ENCODE peak calls at places on chromosomes 7 and 10, in five cellular contexts. L is HCT116, S is spleen, T is Panc1, D is H1. A is an unnamed sample.

GRCh38 chr7:140314571-140315480 is 83.5 kb downstream of the SLC37A3 start:
- DNase-seq in L (no peak), T (no peak), S (no peak), D (no peak), A (no peak)

GRCh38 chr10:48194830-48195229 is 79.7 kb downstream of the FRMPD2 start:
- DNase-seq in S (no peak), T (no peak), L (peak), D (no peak), A (no peak)

GRCh38 chr10:22958338-22958737 is 30.5 kb downstream of the ARMC3 start:
- DNase-seq in L (no peak), T (no peak), S (no peak), D (no peak), A (no peak)

GRCh38 chr10:87861566-87861952 is 1.8 kb downstream of the KLLN start:
- DNase-seq in T (no peak), D (no peak), L (no peak), S (peak), A (peak)

GRCh38 chr10:70906953-70907618 is 18.7 kb upstream of the PCBD1 start:
- DNase-seq in T (no peak), D (no peak), L (no peak), S (peak), A (peak)

GRCh38 chr10:17655567-17656146 is 11.7 kb downstream of the STAM start:
- DNase-seq in T (no peak), L (no peak), S (no peak), D (no peak), A (no peak)

GRCh38 chr7:83001362-83002040 is 161.2 kb downstream of the PCLO start:
- DNase-seq in D (no peak), L (no peak), S (no peak), T (no peak), A (no peak)

GRCh38 chr7:80699656-80700318 is 61.3 kb downstream of the CD36 start:
- DNase-seq in S (no peak), L (no peak), D (no peak), T (no peak), A (no peak)

GRCh38 chr10:1132584-1132983 is 76.4 kb downstream of the WDR37 start:
- DNase-seq in D (no peak), T (no peak), L (no peak), S (no peak), A (no peak)

GRCh38 chr10:95403690-95404459 is 113.1 kb upstream of the PDLIM1 start:
- DNase-seq in T (no peak), D (no peak), L (no peak), S (no peak), A (peak)

GRCh38 chr10:47278720-47279119 is 21.3 kb upstream of the GDF10 start:
- DNase-seq in S (no peak), L (no peak), D (no peak), T (no peak), A (no peak)

GRCh38 chr10:103480521-103480920 is 1.5 kb upstream of the CALHM3 start:
- DNase-seq in L (no peak), S (no peak), D (no peak), T (no peak), A (no peak)

GRCh38 chr7:69670701-69671100 is 72.4 kb downstream of the AUTS2 start:
- DNase-seq in T (no peak), L (no peak), D (no peak), S (no peak), A (no peak)

GRCh38 chr10:77430530-77430929 is 207.1 kb downstream of the KCNMA1 start:
- DNase-seq in L (no peak), T (no peak), D (no peak), S (no peak), A (no peak)

GRCh38 chr10:71131508-71132088 is 80.8 kb upstream of the UNC5B start:
- DNase-seq in L (no peak), T (no peak), D (no peak), S (no peak), A (no peak)

GRCh38 chr7:83271212-83272099 is 108.8 kb upstream of the PCLO start:
- DNase-seq in D (no peak), T (peak), L (peak), S (no peak), A (no peak)

GRCh38 chr10:16828731-16829175 is 11.5 kb upstream of the RSU1 start:
- DNase-seq in D (no peak), L (no peak), S (no peak), T (no peak), A (no peak)

GRCh38 chr7:93310346-93310745 is 78.2 kb downstream of the VPS50 start:
- DNase-seq in T (no peak), D (no peak), L (no peak), S (no peak), A (no peak)

GRCh38 chr10:27998178-27998953 is 513 bp downstream of the ODAD2 start:
- DNase-seq in L (no peak), D (no peak), S (peak), T (no peak), A (no peak)

GRCh38 chr7:64541438-64542359 is 21.2 kb downstream of the ZNF680 start:
- DNase-seq in D (no peak), T (no peak), L (peak), S (no peak), A (no peak)

GRCh38 chr10:25082276-25083204 is 66.1 kb downstream of the THNSL1 start:
- DNase-seq in L (no peak), D (no peak), S (no peak), T (no peak), A (no peak)

GRCh38 chr7:100632951-100633717 is 8.2 kb downstream of the TFR2 start:
- DNase-seq in T (no peak), S (peak), D (no peak), L (no peak), A (no peak)

GRCh38 chr7:106190589-106191330 is 78.6 kb upstream of the SYPL1 start:
- DNase-seq in L (no peak), S (no peak), D (no peak), T (no peak), A (no peak)

GRCh38 chr7:134885967-134886352 is 100.3 kb upstream of the AGBL3 start:
- DNase-seq in T (no peak), L (no peak), D (no peak), S (no peak), A (no peak)

GRCh38 chr7:121608785-121609184 is 212.7 kb upstream of the FAM3C start:
- DNase-seq in T (no peak), L (no peak), D (no peak), S (no peak), A (no peak)

GRCh38 chr7:51209426-51209825 is 107.2 kb downstream of the COBL start:
- DNase-seq in T (no peak), D (no peak), S (no peak), L (no peak), A (no peak)

GRCh38 chr10:120221873-120222485 is 235.0 kb upstream of the PLPP4 start:
- DNase-seq in D (peak), L (peak), S (no peak), T (peak), A (no peak)

GRCh38 chr10:127470911-127471310 is 78.2 kb upstream of the NPS start:
- DNase-seq in L (no peak), T (no peak), S (no peak), D (no peak), A (no peak)

GRCh38 chr10:88687853-88688467 is 18.1 kb upstream of the LIPK start:
- DNase-seq in D (no peak), T (no peak), L (peak), S (no peak), A (no peak)

GRCh38 chr7:14836571-14837189 is 65.9 kb downstream of the DGKB start:
- DNase-seq in S (no peak), T (peak), L (peak), D (peak), A (no peak)

GRCh38 chr10:88245974-88246511 is 337.1 kb downstream of the RNLS start:
- DNase-seq in L (no peak), T (no peak), S (no peak), D (no peak), A (no peak)

GRCh38 chr10:12703813-12704212 is 297.7 kb downstream of the CCDC3 start:
- DNase-seq in T (no peak), S (no peak), L (no peak), D (no peak), A (no peak)

GRCh38 chr10:6200588-6201510 is 1.9 kb upstream of the PFKFB3 start:
- DNase-seq in D (no peak), S (peak), L (no peak), T (no peak), A (no peak)
- H3K4me3 ChIP-seq in D (peak), S (peak), L (no peak), T (peak), A (peak)

DNA sequence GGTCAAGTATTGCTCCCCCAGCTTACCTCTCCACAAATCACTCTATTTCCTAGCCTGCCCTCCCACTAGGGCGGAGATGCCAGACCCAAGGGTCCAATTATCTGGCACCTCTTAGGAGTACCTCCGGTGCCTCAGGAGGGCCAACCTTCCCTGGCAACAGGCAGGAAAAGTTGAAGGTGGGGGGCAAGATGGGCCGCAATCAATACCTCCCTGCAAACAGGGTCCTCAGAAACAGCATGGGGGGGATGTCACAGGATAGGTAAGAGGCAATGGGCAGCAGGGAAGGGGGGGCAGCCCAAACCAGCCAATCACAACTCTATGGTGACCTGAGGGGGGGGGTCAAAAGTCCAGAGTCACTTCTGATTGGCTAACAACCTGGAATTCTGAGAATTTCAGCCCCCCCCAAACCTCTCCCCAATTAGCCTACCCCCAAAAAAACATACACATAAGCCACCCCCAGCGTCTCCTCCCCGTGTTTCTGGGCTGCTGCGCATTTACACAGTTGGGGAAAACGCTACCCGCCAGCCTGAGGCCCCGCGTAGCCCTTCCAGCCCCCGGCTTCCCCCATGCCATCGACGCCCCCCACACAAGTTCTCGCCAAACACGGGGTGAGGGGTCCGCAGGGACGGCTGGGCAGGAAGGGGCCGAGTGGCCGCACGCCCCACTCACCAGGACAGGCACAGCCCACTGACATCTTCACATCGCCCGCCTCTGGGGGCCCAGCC is 589 bp downstream of the LDB1 start:
- DNase-seq in S (peak), T (no peak), L (peak), D (no peak), A (peak)
- TF ChIP-seq POLR2AphosphoS5 in S (no peak), T (no peak), L (peak), D (no peak), A (no peak)

GRCh38 chr10:126198681-126199080 is 189.6 kb downstream of the ADAM12 start:
- DNase-seq in T (no peak), L (no peak), S (no peak), D (no peak), A (no peak)
- H3K4me3 ChIP-seq in T (no peak), L (no peak), S (no peak), D (no peak), A (no peak)

GRCh38 chr10:73088304-73088703 is 8.4 kb downstream of the P4HA1 start:
- DNase-seq in D (no peak), T (no peak), S (no peak), L (no peak), A (no peak)
- TF ChIP-seq POLR2AphosphoS5 in D (no peak), T (no peak), S (no peak), L (no peak), A (no peak)

A was measured in suprapubic skin.